ENCODE peak calls at places on chromosomes 3 and 15, in five cellular contexts. U is right lobe of liver, C is GM12864, K is keratinocyte, V is stomach. S is an unnamed sample.
A peak's percentile ranks its signal among the peaks of the same experiment; 100 is the strongest.

GRCh38 chr15:68469162-68470048 is 37.4 kb upstream of the ITGA11 start:
- DNase-seq in U (no peak), C (no peak), K (no peak), V (no peak), S (no peak)

GRCh38 chr15:67972377-67972776 is 81.7 kb upstream of the PIAS1 start:
- DNase-seq in U (no peak), C (no peak), K (no peak), V (no peak), S (no peak)

GRCh38 chr15:40282144-40282869 is 557 bp downstream of the ANKRD63 start:
- DNase-seq in U (peak; percentile 85), C (no peak), K (no peak), V (peak; percentile 56), S (peak; percentile 60)

GRCh38 chr3:23966308-23966707 is 21.2 kb downstream of the NR1D2 start:
- DNase-seq in U (no peak), C (no peak), K (no peak), V (no peak), S (peak; percentile 85)

GRCh38 chr15:60093273-60094067 is 89.4 kb downstream of the FOXB1 start:
- DNase-seq in U (peak; percentile 72), C (no peak), K (no peak), V (peak; percentile 69), S (no peak)

GRCh38 chr3:71989165-71989564 is 204.2 kb upstream of the PROK2 start:
- DNase-seq in U (no peak), C (no peak), K (no peak), V (no peak), S (no peak)

GRCh38 chr3:101814835-101815234 is 34.5 kb upstream of the NFKBIZ start:
- DNase-seq in U (no peak), C (no peak), K (no peak), V (no peak), S (no peak)

GRCh38 chr3:154427685-154428291 is 2.2 kb downstream of the GPR149 start:
- DNase-seq in U (no peak), C (no peak), K (no peak), V (no peak), S (no peak)

GRCh38 chr15:79394231-79394630 is 37.9 kb upstream of the MINAR1 start:
- DNase-seq in U (no peak), C (no peak), K (no peak), V (no peak), S (peak; percentile 39)

GRCh38 chr3:155423526-155423925 is 130.0 kb upstream of the STRIT1 start:
- DNase-seq in U (no peak), C (no peak), K (no peak), V (no peak), S (no peak)

GRCh38 chr3:69094467-69095205 is 9.9 kb downstream of the ARL6IP5 start:
- DNase-seq in U (no peak), C (no peak), K (no peak), V (no peak), S (peak; percentile 41)

GRCh38 chr15:85763157-85763556 is 31.6 kb downstream of the KLHL25 start:
- DNase-seq in U (peak; percentile 60), C (no peak), K (no peak), V (no peak), S (no peak)

GRCh38 chr3:180979949-180980348 is 9.6 kb downstream of the DNAJC19 start:
- DNase-seq in U (no peak), C (no peak), K (no peak), V (no peak), S (no peak)

GRCh38 chr3:184325269-184325668 is 10.9 kb downstream of the EIF4G1 start:
- DNase-seq in U (no peak), C (no peak), K (no peak), V (no peak), S (no peak)

GRCh38 chr15:74630284-74631086 is 14.8 kb downstream of the CLK3 start:
- DNase-seq in U (no peak), C (no peak), K (no peak), V (no peak), S (no peak)

GRCh38 chr3:131582438-131582837 is 79.7 kb upstream of the MRPL3 start:
- DNase-seq in U (no peak), C (no peak), K (no peak), V (no peak), S (no peak)

GRCh38 chr3:13018039-13018431 is 55.2 kb downstream of the IQSEC1 start:
- DNase-seq in U (peak; percentile 43), C (no peak), K (no peak), V (no peak), S (no peak)

GRCh38 chr3:76497636-76498035 is 542.3 kb upstream of the ROBO2 start:
- DNase-seq in U (no peak), C (no peak), K (peak; percentile 35), V (no peak), S (no peak)

GRCh38 chr3:176961916-176962315 is 235.4 kb downstream of the TBL1XR1 start:
- DNase-seq in U (no peak), C (no peak), K (no peak), V (no peak), S (no peak)

GRCh38 chr3:48039487-48040190 is 23.4 kb upstream of the MAP4 start:
- DNase-seq in U (no peak), C (no peak), K (no peak), V (no peak), S (peak; percentile 49)

GRCh38 chr3:48863122-48863521 is 15.4 kb upstream of the PRKAR2A start:
- DNase-seq in U (peak; percentile 3), C (no peak), K (no peak), V (no peak), S (no peak)

GRCh38 chr3:47799733-47800132 is 3.2 kb upstream of the DHX30 start:
- DNase-seq in U (peak; percentile 23), C (no peak), K (no peak), V (no peak), S (no peak)

GRCh38 chr3:6861989-6862879 is 1.3 kb downstream of the GRM7 start:
- DNase-seq in U (no peak), C (no peak), K (no peak), V (no peak), S (no peak)

GRCh38 chr15:93173369-93173768 is 84.4 kb upstream of the RGMA start:
- DNase-seq in U (no peak), C (no peak), K (peak; percentile 68), V (no peak), S (no peak)

GRCh38 chr15:41967506-41968206 is 4.7 kb downstream of the EHD4 start:
- DNase-seq in U (no peak), C (peak; percentile 53), K (no peak), V (peak; percentile 27), S (peak; percentile 70)

GRCh38 chr3:62186967-62187366 is 186.4 kb downstream of the FEZF2 start:
- DNase-seq in U (no peak), C (no peak), K (no peak), V (no peak), S (peak; percentile 62)

GRCh38 chr15:100256096-100256984 is 85.4 kb downstream of the ADAMTS17 start:
- DNase-seq in U (no peak), C (no peak), K (no peak), V (peak; percentile 18), S (no peak)

GRCh38 chr15:40793216-40793989 is 13.5 kb upstream of the ZFYVE19 start:
- DNase-seq in U (peak; percentile 76), C (no peak), K (no peak), V (peak; percentile 86), S (peak; percentile 95)

GRCh38 chr3:5339967-5340535 is 152.5 kb downstream of the EDEM1 start:
- DNase-seq in U (no peak), C (no peak), K (no peak), V (no peak), S (no peak)

GRCh38 chr3:157370867-157371266 is 65.8 kb upstream of the PTX3 start:
- DNase-seq in U (no peak), C (no peak), K (no peak), V (no peak), S (no peak)

GRCh38 chr3:16885588-16885903 is 791 bp downstream of the PLCL2 start:
- DNase-seq in U (no peak), C (no peak), K (no peak), V (no peak), S (no peak)

GRCh38 chr3:32640939-32641725 is 43.9 kb upstream of the CNOT10 start:
- DNase-seq in U (no peak), C (no peak), K (no peak), V (no peak), S (no peak)

GRCh38 chr3:38117748-38118420 is 19.0 kb downstream of the ACAA1 start:
- DNase-seq in U (peak; percentile 84), C (no peak), K (no peak), V (peak; percentile 73), S (peak; percentile 69)
- TF ChIP-seq CTCF in U (peak; percentile 70), C (peak; percentile 96), K (peak; percentile 93), V (peak; percentile 55), S (peak; percentile 81)

DNA sequence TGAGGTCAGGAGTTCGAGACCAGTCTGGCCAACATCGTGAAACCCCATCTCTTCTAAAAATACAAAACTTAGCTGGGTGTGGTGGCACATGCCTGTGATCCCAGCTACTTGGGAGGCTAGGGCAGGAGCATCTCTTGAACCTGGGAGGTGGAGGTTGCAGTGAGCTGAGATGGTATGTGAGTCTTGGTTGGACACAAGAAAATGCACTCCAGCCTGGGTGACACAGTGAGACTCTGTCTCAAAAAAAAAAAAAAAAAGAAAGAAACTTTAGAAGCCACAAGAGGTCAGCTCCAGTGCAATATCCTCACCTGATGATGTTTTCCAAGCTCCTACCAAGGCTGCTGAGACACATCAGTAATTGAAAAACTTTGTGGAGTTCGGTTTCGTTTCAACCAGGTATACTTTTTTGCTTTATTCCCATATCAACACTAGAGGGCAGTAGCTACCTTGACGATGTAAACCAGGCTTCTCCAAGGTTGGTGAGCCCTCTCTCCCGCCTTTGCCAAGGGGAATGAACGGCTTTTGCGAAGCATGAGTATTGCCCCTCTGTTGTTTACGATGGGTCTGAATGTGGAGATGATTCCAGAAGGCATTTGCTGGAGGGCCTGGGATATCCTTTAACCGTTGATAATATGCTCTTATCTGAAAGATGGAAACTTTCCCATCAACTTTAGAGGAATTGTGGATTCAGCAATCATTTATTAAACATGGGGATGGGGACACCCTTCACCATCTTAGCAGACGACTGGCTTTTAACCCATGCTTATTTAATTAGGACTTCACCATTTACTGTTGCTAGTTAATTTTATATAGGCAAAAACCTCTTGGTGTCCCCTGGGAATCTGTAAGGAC is 202.8 kb downstream of the SV2B start:
- DNase-seq in U (no peak), C (peak; percentile 8), K (peak; percentile 15), V (no peak), S (peak; percentile 84)
- TF ChIP-seq CTCF in U (peak; percentile 62), C (peak; percentile 74), K (peak; percentile 71), V (peak; percentile 52), S (peak; percentile 69)

GRCh38 chr15:24856397-24857093 is 98.2 kb upstream of the SNRPN start:
- DNase-seq in U (no peak), C (no peak), K (no peak), V (no peak), S (peak; percentile 94)
- TF ChIP-seq CTCF in U (no peak), C (no peak), K (no peak), V (no peak), S (no peak)

DNA sequence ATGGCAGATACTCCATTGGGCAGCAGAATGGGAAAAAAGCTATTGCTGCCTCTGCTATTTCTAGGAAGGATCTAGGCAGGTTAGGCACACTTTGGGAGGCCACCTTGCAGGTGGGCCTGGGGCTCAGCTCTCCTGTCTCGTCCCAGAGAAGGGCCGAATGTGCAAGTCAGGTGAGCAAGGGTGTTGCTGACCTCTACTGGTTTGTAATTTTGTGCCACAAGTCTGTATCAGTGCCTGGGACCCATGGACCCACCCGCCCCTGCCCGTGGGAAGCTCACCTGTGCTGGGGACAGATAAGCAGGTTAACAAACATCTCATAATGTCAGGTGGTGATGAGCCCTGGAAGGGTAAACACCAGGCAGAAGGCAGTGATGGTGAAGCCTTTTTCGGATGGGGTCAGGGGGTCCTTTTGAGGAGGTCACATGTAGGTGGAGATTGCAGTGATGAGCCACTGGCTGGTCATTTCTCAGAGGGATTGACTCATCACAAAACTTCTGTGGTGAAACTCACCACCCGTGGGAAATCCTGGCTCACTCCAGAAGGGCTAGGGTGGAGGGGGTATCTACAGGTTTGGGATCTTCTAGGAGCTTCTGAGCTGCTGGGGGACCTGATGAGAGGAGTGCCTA is 161.3 kb downstream of the KLF13 start:
- DNase-seq in U (no peak), C (no peak), K (no peak), V (peak; percentile 22), S (peak; percentile 15)
- TF ChIP-seq CTCF in U (no peak), C (peak; percentile 46), K (peak; percentile 26), V (no peak), S (no peak)